ENCODE peak calls at places on chromosomes 3 and 15, in five cellular contexts. B is neuronal stem cell, X is mesendoderm, P is IMR-90, N is mesenchymal stem cell. Q is an unnamed sample.
A peak's percentile ranks its signal among the peaks of the same experiment; 100 is the strongest.

GRCh38 chr15:36409819-36410218 is 169.6 kb upstream of the CDIN1 start:
- DNase-seq in B (no peak), X (no peak), P (no peak), N (no peak), Q (no peak)

GRCh38 chr3:129577356-129577755 is 29.1 kb downstream of the PLXND1 start:
- DNase-seq in B (no peak), X (no peak), P (no peak), N (no peak), Q (no peak)

GRCh38 chr15:38029741-38030140 is 95.3 kb downstream of the TMCO5A start:
- DNase-seq in B (no peak), X (no peak), P (peak; percentile 86), N (no peak), Q (no peak)

GRCh38 chr15:57920916-57921315 is 144.6 kb downstream of the ALDH1A2 start:
- DNase-seq in B (no peak), X (no peak), P (no peak), N (no peak), Q (no peak)

GRCh38 chr3:143596957-143597642 is 251.2 kb downstream of the SLC9A9 start:
- DNase-seq in B (peak; percentile 12), X (peak; percentile 49), P (no peak), N (no peak), Q (peak; percentile 49)

GRCh38 chr15:40291088-40291574 is 8.3 kb upstream of the ANKRD63 start:
- DNase-seq in B (peak; percentile 62), X (peak; percentile 71), P (peak; percentile 49), N (peak; percentile 71), Q (peak; percentile 71)

GRCh38 chr3:12916159-12916558 is 74.8 kb upstream of the RPL32 start:
- DNase-seq in B (no peak), X (no peak), P (no peak), N (no peak), Q (no peak)

GRCh38 chr3:35592589-35593295 is 46.6 kb upstream of the ARPP21 start:
- DNase-seq in B (no peak), X (no peak), P (no peak), N (no peak), Q (no peak)

GRCh38 chr15:71687902-71688508 is 122.3 kb upstream of the NR2E3 start:
- DNase-seq in B (no peak), X (no peak), P (peak; percentile 77), N (no peak), Q (no peak)

GRCh38 chr3:23183731-23184130 is 19.4 kb upstream of the UBE2E2 start:
- DNase-seq in B (peak; percentile 46), X (peak; percentile 91), P (peak; percentile 60), N (peak; percentile 64), Q (peak; percentile 74)

GRCh38 chr3:180321534-180321933 is 280.4 kb upstream of the TTC14 start:
- DNase-seq in B (no peak), X (no peak), P (no peak), N (no peak), Q (no peak)

GRCh38 chr3:61936344-61936937 is 375.1 kb downstream of the PTPRG start:
- DNase-seq in B (no peak), X (peak; percentile 61), P (peak; percentile 15), N (peak; percentile 27), Q (no peak)

GRCh38 chr15:97998307-97999071 is 38.0 kb downstream of the ARRDC4 start:
- DNase-seq in B (no peak), X (no peak), P (no peak), N (no peak), Q (no peak)

GRCh38 chr3:3191675-3192480 is 12.4 kb upstream of the CRBN start:
- DNase-seq in B (no peak), X (peak; percentile 91), P (no peak), N (peak; percentile 9), Q (no peak)

GRCh38 chr3:44914936-44915335 is 40.5 kb downstream of the TGM4 start:
- DNase-seq in B (no peak), X (peak; percentile 58), P (no peak), N (no peak), Q (no peak)

GRCh38 chr15:49758856-49759255 is 138.0 kb downstream of the DTWD1 start:
- DNase-seq in B (no peak), X (no peak), P (peak; percentile 64), N (peak; percentile 28), Q (no peak)

GRCh38 chr15:74451861-74452835 is 8.8 kb downstream of the UBL7 start:
- DNase-seq in B (no peak), X (peak; percentile 53), P (no peak), N (no peak), Q (no peak)
- H2BK15ac ChIP-seq in B (no peak overlapping the region), X (no peak overlapping the region), P (no peak overlapping the region), N (no peak overlapping the region), Q (no peak overlapping the region)

GRCh38 chr3:15332405-15333098 is at the start of gene SH3BP5:
- DNase-seq in B (peak; percentile 54), X (peak; percentile 89), P (peak; percentile 47), N (peak; percentile 66), Q (peak; percentile 81)

GRCh38 chr3:15333099-15333956 is 942 bp upstream of the SH3BP5 start:
- DNase-seq in B (no peak), X (no peak), P (no peak), N (no peak), Q (no peak)

GRCh38 chr3:15336057-15336456 is 3.7 kb upstream of the SH3BP5 start:
- DNase-seq in B (no peak), X (no peak), P (no peak), N (no peak), Q (no peak)

GRCh38 chr3:15331606-15332404 is 581 bp downstream of the SH3BP5 start:
- DNase-seq in B (no peak), X (no peak), P (peak; percentile 27), N (peak; percentile 42), Q (peak; percentile 35)

DNA sequence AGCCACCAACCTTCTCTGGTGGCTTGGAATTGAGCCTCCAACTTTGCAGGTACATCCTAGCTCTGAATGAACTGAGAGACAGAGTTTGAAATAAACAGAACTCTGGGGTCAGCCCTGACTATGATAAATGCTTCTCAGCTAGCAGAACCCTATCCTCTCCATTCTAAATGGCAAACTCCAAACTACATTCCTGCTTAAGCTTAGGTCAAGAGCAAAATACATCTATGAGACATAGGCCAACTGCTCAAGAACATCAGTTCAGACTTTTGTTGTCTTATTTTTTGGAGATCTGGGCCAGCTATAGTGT is 1.5 kb upstream of the SH3BP5 start:
- DNase-seq in B (no peak), X (no peak), P (no peak), N (no peak), Q (no peak)
- H2BK15ac ChIP-seq in B (no peak overlapping the region), X (no peak overlapping the region), P (no peak overlapping the region), N (no peak overlapping the region), Q (no peak overlapping the region)

DNA sequence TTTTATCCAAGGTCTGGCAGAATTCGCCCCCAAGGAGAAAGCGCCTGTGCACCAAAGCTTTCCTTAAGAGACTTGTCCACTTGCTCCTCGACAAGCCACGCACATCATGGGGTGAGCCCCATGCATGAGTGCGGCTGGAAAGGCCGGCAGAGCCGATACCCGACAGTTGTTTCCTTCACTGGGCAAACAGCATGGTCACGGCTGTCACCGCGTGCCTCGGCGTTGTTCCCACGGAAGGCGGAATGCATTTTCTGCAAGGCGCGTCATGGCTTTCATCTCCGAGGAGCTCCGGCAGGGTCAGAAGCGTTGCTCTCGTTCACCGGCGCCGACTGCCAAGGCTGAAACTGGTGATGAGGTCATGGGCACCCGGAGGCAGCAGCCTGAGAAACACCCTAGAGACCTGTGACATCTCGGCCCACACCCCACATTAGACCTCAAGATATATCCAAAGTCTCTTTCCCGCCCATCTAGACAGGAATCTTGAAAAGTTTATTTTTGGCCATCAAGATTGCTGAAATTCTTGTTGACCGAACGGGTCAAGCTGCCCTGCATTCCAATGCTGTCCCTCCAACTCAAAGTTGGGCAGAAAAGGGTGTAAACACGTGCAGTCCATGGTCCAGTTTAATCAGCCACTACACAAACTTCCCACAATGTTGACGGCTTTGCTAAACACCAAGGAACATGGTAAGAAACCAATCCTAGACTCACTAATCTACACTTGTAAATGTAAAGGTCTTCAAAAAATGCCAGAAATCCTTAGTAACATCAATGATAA is 604 bp upstream of the TJP1 start:
- DNase-seq in B (no peak), X (peak; percentile 82), P (peak; percentile 83), N (peak; percentile 92), Q (no peak)
- H2BK15ac ChIP-seq in B (peak overlapping the region; percentile 90), X (no peak overlapping the region), P (peak overlapping the region; percentile 82), N (peak overlapping the region; percentile 99), Q (no peak overlapping the region)

GRCh38 chr3:72586694-72587093 is 261.6 kb downstream of the SHQ1 start:
- DNase-seq in B (no peak), X (no peak), P (no peak), N (no peak), Q (no peak)
- H2BK15ac ChIP-seq in B (peak overlapping the region; percentile 28), X (no peak overlapping the region), P (no peak overlapping the region), N (no peak overlapping the region), Q (no peak overlapping the region)

GRCh38 chr3:52829906-52830463 is 487 bp downstream of the ITIH4 start:
- DNase-seq in B (no peak), X (no peak), P (no peak), N (no peak), Q (no peak)

GRCh38 chr3:52830535-52831258 is at the start of gene ITIH4:
- DNase-seq in B (no peak), X (no peak), P (no peak), N (no peak), Q (no peak)

GRCh38 chr3:52827441-52827840 is 3.0 kb downstream of the ITIH4 start:
- DNase-seq in B (no peak), X (no peak), P (peak; percentile 35), N (peak; percentile 43), Q (no peak)

GRCh38 chr3:52827866-52828376 is 2.6 kb downstream of the ITIH4 start:
- DNase-seq in B (no peak), X (peak; percentile 44), P (no peak), N (no peak), Q (no peak)

DNA sequence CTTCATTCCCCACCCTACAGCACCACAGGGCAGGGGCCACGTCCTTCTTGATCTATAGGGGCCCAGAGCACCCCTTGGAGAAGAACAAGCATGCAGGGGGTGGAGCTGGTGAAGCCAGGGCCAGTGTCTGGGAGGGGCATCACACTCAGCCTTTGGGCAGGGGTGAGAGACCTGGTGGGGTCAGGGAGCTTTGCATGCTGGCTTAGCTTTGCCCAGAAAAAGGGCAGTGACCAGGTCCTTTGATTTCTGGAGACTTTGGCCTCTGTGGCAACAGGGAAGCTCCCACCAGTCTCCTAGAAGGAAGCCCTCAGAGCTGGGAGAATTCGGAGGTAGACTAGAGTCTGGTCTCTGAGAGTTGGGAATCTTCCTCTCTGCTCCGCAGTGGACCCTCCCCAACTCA is 990 bp downstream of the ITIH4 start:
- DNase-seq in B (no peak), X (no peak), P (no peak), N (no peak), Q (no peak)
- H2BK15ac ChIP-seq in B (peak overlapping the region; percentile 22), X (no peak overlapping the region), P (no peak overlapping the region), N (no peak overlapping the region), Q (no peak overlapping the region)

GRCh38 chr3:197901626-197902025 is 48.4 kb upstream of the RPL35A start:
- DNase-seq in B (no peak), X (no peak), P (no peak), N (no peak), Q (no peak)
- H2BK15ac ChIP-seq in B (no peak overlapping the region), X (no peak overlapping the region), P (no peak overlapping the region), N (no peak overlapping the region), Q (no peak overlapping the region)

Q was measured in H9.